ENCODE peak calls at places on chromosomes 4 and X, in four cellular contexts. Q is upper lobe of right lung, W is K562, S is Peyer's patch. O is an unnamed sample. For H3K27me3 and H3K4me1, the result is how much of the 10 kb centered on the place peaks cover.

GRCh38 chr4:22129454-22130075 is 181.0 kb upstream of the KCNIP4 start:
- DNase-seq in Q (no peak), S (peak), W (peak), O (peak)

GRCh38 chrX:71619193-71619592 is 882 bp upstream of the CXCR3 start:
- DNase-seq in Q (no peak), S (no peak), W (no peak), O (no peak)

GRCh38 chr4:139740531-139741041 is 75.0 kb downstream of the MGST2 start:
- DNase-seq in W (peak), Q (peak), S (peak), O (no peak)

GRCh38 chrX:125004799-125005198 is 314.9 kb upstream of the TEX13C start:
- DNase-seq in W (peak), Q (no peak), S (no peak), O (no peak)

GRCh38 chr4:41644288-41644914 is 104.1 kb downstream of the PHOX2B start:
- DNase-seq in Q (peak), W (peak), S (peak), O (peak)

GRCh38 chr4:31068257-31069075 is 348.3 kb downstream of the PCDH7 start:
- DNase-seq in S (no peak), Q (no peak), W (no peak), O (no peak)

GRCh38 chr4:36208884-36209473 is 35.3 kb downstream of the ARAP2 start:
- DNase-seq in Q (no peak), W (no peak), S (peak), O (no peak)

GRCh38 chr4:113539408-113539807 is 222.1 kb downstream of the CAMK2D start:
- DNase-seq in Q (no peak), W (no peak), S (no peak), O (no peak)

GRCh38 chr4:4502694-4503311 is 39.0 kb downstream of the STX18 start:
- DNase-seq in W (peak), Q (no peak), S (no peak), O (no peak)

GRCh38 chrX:13876652-13877051 is 59.8 kb upstream of the GPM6B start:
- DNase-seq in Q (no peak), W (no peak), S (no peak), O (no peak)

GRCh38 chr4:146450524-146450923 is 71.2 kb downstream of the SLC10A7 start:
- DNase-seq in Q (no peak), W (no peak), S (no peak), O (no peak)

GRCh38 chr4:13524504-13525243 is 19.6 kb downstream of the NKX3-2 start:
- DNase-seq in Q (no peak), S (no peak), W (no peak), O (no peak)

GRCh38 chrX:667360-667759 is 36.8 kb downstream of the SHOX start:
- DNase-seq in W (no peak), S (no peak), Q (no peak), O (no peak)

GRCh38 chrX:86981326-86981890 is 536.2 kb upstream of the KLHL4 start:
- DNase-seq in W (no peak), S (no peak), Q (no peak), O (peak)

GRCh38 chr4:3407171-3407771 is 34.5 kb upstream of the HGFAC start:
- DNase-seq in W (no peak), Q (peak), S (peak), O (no peak)

GRCh38 chr4:147829401-147830101 is 97.7 kb downstream of the ARHGAP10 start:
- DNase-seq in S (peak), Q (no peak), W (no peak), O (no peak)

GRCh38 chr4:113368056-113368455 is 318.6 kb downstream of the ANK2 start:
- DNase-seq in Q (no peak), S (no peak), W (no peak), O (no peak)

GRCh38 chrX:106168107-106168506 is at the start of gene PWWP3B:
- DNase-seq in Q (peak), S (no peak), W (peak), O (no peak)

GRCh38 chr4:105495667-105496066 is 21.8 kb upstream of the PPA2 start:
- DNase-seq in Q (no peak), W (no peak), S (no peak), O (no peak)

GRCh38 chr4:19327364-19327763 is 924.3 kb upstream of the SLIT2 start:
- DNase-seq in S (no peak), Q (no peak), W (no peak), O (no peak)

GRCh38 chrX:112218388-112218787 is 135.8 kb upstream of the TRPC5 start:
- DNase-seq in Q (no peak), S (no peak), W (no peak), O (no peak)

GRCh38 chrX:47936224-47936939 is 67.4 kb downstream of the ZNF182 start:
- DNase-seq in S (no peak), W (peak), Q (no peak), O (no peak)

GRCh38 chr4:56391270-56391669 is 4.0 kb upstream of the AASDH start:
- DNase-seq in Q (no peak), S (no peak), W (no peak), O (no peak)

DNA sequence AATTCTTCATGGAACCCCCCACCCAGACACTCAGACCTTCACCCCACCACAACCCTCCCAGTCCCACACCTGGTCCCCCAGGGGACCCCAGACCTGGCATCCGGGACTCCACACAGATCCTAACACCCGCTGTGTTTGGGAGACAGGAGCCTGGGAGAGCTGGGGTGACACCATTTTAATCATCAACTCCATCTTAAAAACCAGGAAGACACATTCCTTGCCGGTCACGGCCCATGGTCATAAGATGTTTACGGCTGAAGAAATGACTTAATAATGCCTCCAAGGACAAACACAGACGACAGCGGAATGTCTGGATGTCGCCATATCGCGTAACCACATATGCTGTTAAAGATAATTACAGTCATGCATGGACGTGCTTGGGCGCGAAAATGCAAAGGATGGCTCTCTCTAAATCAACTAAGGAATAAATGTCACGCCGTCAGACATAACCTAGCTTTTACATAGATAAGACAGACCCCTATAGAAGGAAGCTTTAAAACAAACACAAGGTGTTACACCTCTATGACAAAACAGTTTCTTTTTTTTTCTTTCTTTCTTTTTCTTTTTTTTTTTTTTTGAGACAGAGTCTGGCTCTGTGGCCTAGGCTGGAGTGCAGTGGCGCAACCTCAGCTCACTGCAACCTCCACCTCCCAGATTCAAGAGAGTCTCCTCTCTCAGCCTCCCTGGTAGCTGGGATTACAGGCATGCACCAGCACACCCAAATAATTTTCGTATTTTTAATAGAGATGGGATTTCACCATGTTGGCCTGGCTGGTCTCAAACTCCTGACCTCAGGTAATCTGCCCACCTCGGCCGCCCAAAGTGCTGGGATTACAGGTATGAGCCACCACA is 2.1 kb upstream of the DHRSX start:
- DNase-seq in Q (no peak), W (peak), S (no peak), O (no peak)
- H3K27ac ChIP-seq in Q (no peak), W (peak), S (no peak), O (no peak)

GRCh38 chr4:1413221-1413663 is 7.0 kb upstream of the NKX1-1 start:
- DNase-seq in W (no peak), Q (peak), S (peak), O (no peak)
- H3K27me3 ChIP-seq in W (under half), Q (half or more), S (under half), O (under half)

DNA sequence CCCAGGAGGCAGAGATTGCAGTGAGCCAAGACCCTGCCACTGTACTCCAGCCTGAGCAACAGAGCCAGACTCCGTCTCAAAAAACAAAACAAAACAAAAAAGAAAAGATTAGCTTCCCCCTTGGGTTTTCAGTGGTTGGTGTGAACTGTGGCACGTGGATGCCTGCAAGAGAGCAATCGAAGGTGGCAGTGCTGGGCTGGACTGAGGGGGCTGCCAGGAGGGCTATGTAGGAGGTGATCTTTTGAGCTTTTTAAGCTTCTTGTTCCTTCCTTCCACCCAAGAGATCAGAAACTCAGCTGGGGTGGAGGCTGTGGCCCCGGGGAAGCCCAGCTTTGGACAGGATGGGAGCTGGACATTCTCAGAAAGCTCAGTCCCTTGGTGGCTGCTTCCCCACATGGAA is 49.6 kb downstream of the PRPS1 start:
- DNase-seq in W (no peak), Q (no peak), S (no peak), O (no peak)
- H3K4me1 ChIP-seq in W (under half), Q (under half), S (under half), O (under half)

GRCh38 chr4:183158062-183158461 is 59.0 kb downstream of the WWC2 start:
- DNase-seq in W (no peak), Q (no peak), S (no peak), O (no peak)

GRCh38 chr4:183154701-183155391 is 55.8 kb downstream of the WWC2 start:
- DNase-seq in S (no peak), Q (no peak), W (no peak), O (no peak)

GRCh38 chr4:183157215-183157614 is 58.2 kb downstream of the WWC2 start:
- DNase-seq in S (no peak), W (no peak), Q (no peak), O (no peak)

GRCh38 chr4:183153190-183153916 is 54.3 kb downstream of the WWC2 start:
- DNase-seq in S (no peak), Q (no peak), W (no peak), O (no peak)

GRCh38 chr4:183155450-183156184 is 56.6 kb downstream of the WWC2 start:
- DNase-seq in Q (no peak), W (no peak), S (no peak), O (no peak)
- H3K27ac ChIP-seq in Q (no peak), W (no peak), S (no peak), O (no peak)

GRCh38 chrX:153640736-153641574 is 6.0 kb upstream of the DUSP9 start:
- DNase-seq in S (peak), W (no peak), Q (no peak), O (no peak)
- H3K27me3 ChIP-seq in S (under half), W (under half), Q (under half), O (under half)

DNA sequence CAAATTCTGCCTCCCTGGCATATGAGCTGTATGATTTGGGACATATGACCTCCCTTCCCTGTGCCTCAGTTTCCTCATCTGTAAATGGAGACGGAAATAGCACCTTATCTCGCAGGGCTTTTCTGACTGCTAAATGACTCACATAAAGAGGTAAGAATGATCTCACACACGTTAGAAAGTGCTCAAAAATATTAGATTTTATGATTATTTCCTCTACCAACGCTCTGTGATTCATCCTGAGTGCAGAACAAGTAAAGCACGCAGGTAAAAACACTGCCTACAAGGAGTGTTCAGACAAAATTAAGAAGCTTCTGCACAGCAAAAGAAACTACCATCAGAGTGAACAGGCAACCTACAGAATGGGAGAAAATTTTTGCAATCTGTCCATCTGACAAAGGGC is 21.1 kb downstream of the ACSL1 start:
- DNase-seq in W (no peak), Q (no peak), S (no peak), O (no peak)
- H3K4me1 ChIP-seq in W (under half), Q (under half), S (under half), O (under half)